ENCODE peak calls at places on chromosomes 16 and 17, in four cellular contexts. One of them, this sample, is unnamed.

GRCh38 chr17:51585514-51586104 is 325.3 kb downstream of the UTP18 start:
- DNase-seq in astrocyte of the spinal cord: no peak
- DNase-seq in endothelial cell of umbilical vein: no peak
- DNase-seq in T-helper 1 cell: no peak
- DNase-seq in this sample: no peak

GRCh38 chr16:88303890-88304819 is 78.6 kb upstream of the ZNF469 start:
- DNase-seq in astrocyte of the spinal cord: peak; percentile 94
- DNase-seq in endothelial cell of umbilical vein: no peak
- DNase-seq in T-helper 1 cell: no peak
- DNase-seq in this sample: peak; percentile 48

GRCh38 chr17:40351185-40352043 is 13.1 kb downstream of the GJD3 start:
- DNase-seq in astrocyte of the spinal cord: no peak
- DNase-seq in endothelial cell of umbilical vein: no peak
- DNase-seq in T-helper 1 cell: no peak
- DNase-seq in this sample: no peak

GRCh38 chr17:75345514-75346167 is 56.4 kb upstream of the SLC25A19 start:
- DNase-seq in astrocyte of the spinal cord: no peak
- DNase-seq in endothelial cell of umbilical vein: no peak
- DNase-seq in T-helper 1 cell: peak; percentile 26
- DNase-seq in this sample: no peak

GRCh38 chr17:2357931-2358434 is 20.7 kb downstream of the SGSM2 start:
- DNase-seq in astrocyte of the spinal cord: no peak
- DNase-seq in endothelial cell of umbilical vein: no peak
- DNase-seq in T-helper 1 cell: no peak
- DNase-seq in this sample: no peak

GRCh38 chr17:71208111-71208704 is 912.6 kb upstream of the SOX9 start:
- DNase-seq in astrocyte of the spinal cord: peak; percentile 83
- DNase-seq in endothelial cell of umbilical vein: no peak
- DNase-seq in T-helper 1 cell: no peak
- DNase-seq in this sample: no peak

GRCh38 chr17:50462446-50462845 is 6.2 kb downstream of the CHAD start:
- DNase-seq in astrocyte of the spinal cord: no peak
- DNase-seq in endothelial cell of umbilical vein: no peak
- DNase-seq in T-helper 1 cell: no peak
- DNase-seq in this sample: no peak

GRCh38 chr17:75088902-75089417 is 1.2 kb downstream of the SLC16A5 start:
- DNase-seq in astrocyte of the spinal cord: peak; percentile 39
- DNase-seq in endothelial cell of umbilical vein: peak; percentile 69
- DNase-seq in T-helper 1 cell: no peak
- DNase-seq in this sample: no peak

GRCh38 chr17:40348562-40349476 is 15.7 kb downstream of the GJD3 start:
- DNase-seq in astrocyte of the spinal cord: no peak
- DNase-seq in endothelial cell of umbilical vein: no peak
- DNase-seq in T-helper 1 cell: no peak
- DNase-seq in this sample: peak; percentile 67

GRCh38 chr16:7227193-7227825 is 105.3 kb upstream of the RBFOX1 start:
- DNase-seq in astrocyte of the spinal cord: no peak
- DNase-seq in endothelial cell of umbilical vein: no peak
- DNase-seq in T-helper 1 cell: no peak
- DNase-seq in this sample: no peak

GRCh38 chr17:10742431-10742830 is 12.6 kb upstream of the TMEM220 start:
- DNase-seq in astrocyte of the spinal cord: no peak
- DNase-seq in endothelial cell of umbilical vein: no peak
- DNase-seq in T-helper 1 cell: no peak
- DNase-seq in this sample: no peak